ENCODE peak calls at places on chromosomes 1 and 21, in six cellular contexts. H is activated CD8-positive, alpha-beta memory T cell treated with anti-CD3 and anti-CD28 coated beads, Interleukin-2, amount 50 U/mL, for 4 hours; F is C1 segment of cervical spinal cord; E is ecto neural progenitor cell; B is mucosa of gallbladder; A is PC-3. S is an unnamed sample.

GRCh38 chr1:244319283-244320132 is 132.2 kb downstream of the ADSS2 start:
- DNase-seq in B (no peak), E (peak; percentile 3), F (no peak), A (peak; percentile 69), H (peak; percentile 29), S (peak; percentile 95)

GRCh38 chr1:13543927-13544556 is 30.2 kb upstream of the LRRC38 start:
- DNase-seq in H (no peak), B (peak; percentile 33), F (peak; percentile 56), E (no peak), A (peak; percentile 58), S (peak; percentile 67)

GRCh38 chr1:148386617-148387016 is 96.5 kb downstream of the PPIAL4G start:
- DNase-seq in A (no peak), H (no peak), F (no peak), B (no peak), E (no peak), S (no peak)

GRCh38 chr1:938711-939504 is 15.2 kb downstream of the SAMD11 start:
- DNase-seq in B (no peak), F (no peak), H (no peak), A (no peak), E (no peak), S (no peak)

GRCh38 chr1:235703516-235703915 is 53.9 kb upstream of the GNG4 start:
- DNase-seq in F (no peak), B (no peak), E (no peak), A (peak; percentile 79), H (no peak), S (peak; percentile 48)

GRCh38 chr21:45997205-45997494 is 15.6 kb downstream of the COL6A1 start:
- DNase-seq in B (no peak), A (no peak), E (no peak), F (no peak), H (no peak), S (no peak)

GRCh38 chr1:153627797-153628626 is at the start of gene S100A1:
- DNase-seq in A (no peak), F (peak; percentile 75), H (no peak), B (no peak), E (no peak), S (no peak)

GRCh38 chr1:31683997-31684396 is 19.8 kb downstream of the COL16A1 start:
- DNase-seq in H (no peak), E (no peak), A (peak; percentile 24), B (no peak), F (no peak), S (no peak)

GRCh38 chr1:151493042-151493441 is 18.1 kb upstream of the CGN start:
- DNase-seq in E (no peak), H (no peak), A (no peak), B (no peak), F (no peak), S (no peak)

GRCh38 chr1:39720094-39720999 is 18.3 kb upstream of the PPIE start:
- DNase-seq in H (no peak), F (no peak), A (peak; percentile 83), E (no peak), B (no peak), S (peak; percentile 68)

GRCh38 chr1:94120983-94121382 is at the start of gene ABCA4:
- DNase-seq in H (no peak), B (no peak), E (no peak), F (no peak), A (no peak), S (no peak)

GRCh38 chr1:213994888-213995287 is 7.1 kb downstream of the PROX1 start:
- DNase-seq in B (no peak), F (no peak), H (no peak), A (no peak), E (no peak), S (no peak)

GRCh38 chr1:40017951-40018575 is 22.5 kb upstream of the CAP1 start:
- DNase-seq in A (no peak), H (no peak), B (no peak), F (no peak), E (no peak), S (no peak)

S was measured in GM23248.